ENCODE peak calls at places on chromosomes 11 and 22, in seven cellular contexts. N, Y, X, H, F, T and M are unnamed samples. For H3K4me1, the result is how much of the 10 kb centered on the place peaks cover.

GRCh38 chr22:22111267-22111751 is 128.7 kb upstream of the TOP3B start:
- DNase-seq in N (no peak), Y (no peak), X (no peak), H (no peak), F (no peak), T (no peak), M (no peak)

GRCh38 chr11:64112771-64113461 is 53.0 kb downstream of the MACROD1 start:
- DNase-seq in N (no peak), Y (no peak), X (no peak), H (no peak), F (no peak), T (no peak), M (no peak)

GRCh38 chr22:42313804-42314581 is 43.5 kb upstream of the TCF20 start:
- DNase-seq in N (no peak), Y (no peak), X (peak), H (no peak), F (no peak), T (peak), M (peak)

GRCh38 chr22:30178180-30179126 is 68.1 kb downstream of the LIF start:
- DNase-seq in N (no peak), Y (no peak), X (no peak), H (no peak), F (no peak), T (no peak), M (no peak)

GRCh38 chr11:10844364-10844763 is 13.5 kb downstream of the ZBED5 start:
- DNase-seq in N (no peak), Y (no peak), X (no peak), H (no peak), F (no peak), T (no peak), M (no peak)

GRCh38 chr22:48662476-48663150 is 1165.1 kb downstream of the BRD1 start:
- DNase-seq in N (no peak), Y (no peak), X (no peak), H (no peak), F (no peak), T (no peak), M (no peak)

GRCh38 chr11:131186629-131187075 is 183.8 kb upstream of the NTM start:
- DNase-seq in N (no peak), Y (no peak), X (peak), H (no peak), F (no peak), T (peak), M (no peak)

GRCh38 chr11:211295-211694 is 3.8 kb downstream of the RIC8A start:
- DNase-seq in N (no peak), Y (peak), X (no peak), H (no peak), F (no peak), T (no peak), M (no peak)

GRCh38 chr22:40633036-40633435 is 3.5 kb downstream of the MRTFA start:
- DNase-seq in N (no peak), Y (no peak), X (no peak), H (no peak), F (no peak), T (no peak), M (no peak)

GRCh38 chr11:26621147-26621546 is 49.1 kb upstream of the MUC15 start:
- DNase-seq in N (no peak), Y (no peak), X (no peak), H (no peak), F (no peak), T (no peak), M (no peak)

GRCh38 chr22:49906071-49906798 is 12.0 kb downstream of the ALG12 start:
- DNase-seq in N (no peak), Y (no peak), X (no peak), H (no peak), F (no peak), T (no peak), M (no peak)

GRCh38 chr11:45847908-45848316 is 637 bp downstream of the CRY2 start:
- DNase-seq in N (peak), Y (peak), X (no peak), H (peak), F (peak), T (peak), M (peak)

GRCh38 chr22:36323855-36324331 is 63.9 kb downstream of the MYH9 start:
- DNase-seq in N (no peak), Y (peak), X (no peak), H (no peak), F (no peak), T (no peak), M (no peak)
- H3K4me1 ChIP-seq in N (under half), Y (half or more), X (under half), H (half or more), F (under half), T (under half), M (half or more)

GRCh38 chr11:60947666-60948065 is 4.3 kb downstream of the SLC15A3 start:
- DNase-seq in N (no peak), Y (no peak), X (no peak), H (no peak), F (no peak), T (no peak), M (no peak)
- H3K4me3 ChIP-seq in N (no peak), Y (no peak), X (no peak), H (no peak), F (no peak), T (no peak), M (no peak)

DNA sequence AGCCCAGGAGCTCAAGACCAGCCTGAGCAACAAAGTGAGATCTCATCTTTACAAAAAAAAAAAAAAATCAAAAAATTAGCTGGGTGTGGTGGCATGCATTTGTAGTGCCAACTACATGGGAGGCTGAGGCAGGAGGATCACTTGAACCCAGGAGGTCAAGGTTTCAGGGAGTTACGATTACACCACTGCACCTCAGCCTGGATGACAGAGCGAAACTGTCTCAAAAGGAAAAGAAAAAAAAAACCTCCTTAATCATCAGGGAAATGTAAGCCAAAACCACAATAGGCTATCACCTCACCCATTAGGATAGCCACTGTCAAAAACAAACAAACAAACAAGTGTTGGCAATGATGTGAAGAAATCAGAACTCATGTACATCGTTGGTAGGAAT is 13.4 kb downstream of the DGCR2 start:
- DNase-seq in N (no peak), Y (no peak), X (no peak), H (no peak), F (no peak), T (no peak), M (no peak)
- H3K4me1 ChIP-seq in N (half or more), Y (under half), X (under half), H (half or more), F (under half), T (under half), M (under half)

DNA sequence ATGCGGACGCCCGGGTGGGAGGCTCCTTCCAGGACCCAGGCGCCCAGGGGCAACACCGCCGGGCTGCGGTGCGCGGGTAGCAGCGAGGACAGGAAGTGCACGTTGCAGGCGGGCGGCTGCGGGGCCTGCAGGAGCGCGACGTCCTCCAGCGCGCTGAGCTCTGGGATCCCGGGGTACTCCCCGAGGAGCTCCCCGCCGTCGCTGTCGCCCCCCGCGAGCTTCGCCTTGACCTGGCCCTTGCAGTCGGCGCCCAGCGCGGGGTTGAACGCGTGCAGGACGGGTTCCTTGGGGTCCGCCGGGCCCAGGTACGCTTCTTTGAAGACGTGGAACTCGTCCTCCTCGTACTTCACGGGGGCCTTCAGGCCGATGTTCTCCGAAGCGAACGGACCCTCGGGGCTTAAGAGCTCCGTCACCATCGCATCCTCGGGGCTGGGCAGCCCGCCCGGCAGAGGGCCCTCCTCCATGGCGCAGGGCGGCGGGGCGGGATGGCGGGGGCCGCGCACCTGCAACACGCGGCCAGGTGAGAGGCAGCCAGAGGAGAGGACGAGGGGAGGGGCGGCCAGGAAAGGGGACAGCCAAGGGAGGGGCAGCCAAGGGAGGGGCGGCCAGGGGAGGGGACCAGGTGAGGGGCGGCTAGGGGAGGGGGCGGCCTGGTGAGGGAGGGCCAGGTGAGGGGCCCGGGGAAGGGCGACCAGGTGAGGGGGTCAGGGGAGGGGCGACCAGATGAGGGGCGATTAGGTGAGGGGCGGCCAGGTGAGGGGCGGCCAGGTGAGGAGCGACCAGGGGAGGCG is 928 bp downstream of the TESMIN start:
- DNase-seq in N (no peak), Y (no peak), X (peak), H (peak), F (no peak), T (no peak), M (peak)
- H3K4me3 ChIP-seq in N (no peak), Y (peak), X (peak), H (no peak), F (no peak), T (no peak), M (peak)

DNA sequence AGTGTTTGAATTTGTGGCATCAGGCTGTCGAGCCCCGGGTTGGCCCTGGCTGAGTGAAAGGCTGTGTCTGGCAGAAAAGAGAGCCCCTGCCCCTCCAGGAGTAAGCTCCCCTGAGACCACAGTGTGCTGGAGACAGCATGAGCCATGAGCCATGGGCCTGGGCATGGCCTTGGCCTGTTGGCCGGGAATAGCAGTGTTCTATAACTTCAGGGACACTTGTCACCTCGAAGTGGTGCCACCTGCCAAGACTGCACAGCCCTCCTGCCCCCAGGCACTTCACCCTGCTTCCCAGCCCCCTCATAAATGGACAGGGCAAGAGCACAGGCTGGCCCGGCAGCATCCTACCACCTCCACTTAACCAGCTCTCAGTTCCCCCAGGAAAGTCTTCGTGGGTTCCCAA is 20.7 kb upstream of the SUSD2 start:
- DNase-seq in N (no peak), Y (no peak), X (no peak), H (no peak), F (no peak), T (no peak), M (no peak)
- H3K4me1 ChIP-seq in N (under half), Y (half or more), X (under half), H (half or more), F (under half), T (under half), M (under half)

GRCh38 chr11:119049081-119049480 is 7.9 kb downstream of the HYOU1 start:
- DNase-seq in N (no peak), Y (no peak), X (no peak), H (no peak), F (no peak), T (no peak), M (no peak)

GRCh38 chr11:119047205-119047604 is 9.8 kb downstream of the HYOU1 start:
- DNase-seq in N (no peak), Y (no peak), X (no peak), H (no peak), F (no peak), T (no peak), M (no peak)

GRCh38 chr11:119051440-119052162 is 5.4 kb downstream of the HYOU1 start:
- DNase-seq in N (no peak), Y (no peak), X (no peak), H (no peak), F (no peak), T (no peak), M (no peak)

GRCh38 chr11:119046489-119046888 is 10.5 kb downstream of the HYOU1 start:
- DNase-seq in N (no peak), Y (no peak), X (no peak), H (no peak), F (no peak), T (no peak), M (no peak)

GRCh38 chr11:119048644-119049043 is 8.4 kb downstream of the HYOU1 start:
- DNase-seq in N (no peak), Y (no peak), X (no peak), H (no peak), F (no peak), T (no peak), M (no peak)
- H3K4me3 ChIP-seq in N (no peak), Y (no peak), X (no peak), H (no peak), F (no peak), T (no peak), M (no peak)

GRCh38 chr11:68903288-68903630 is 373 bp downstream of the MRPL21 start:
- DNase-seq in N (no peak), Y (no peak), X (no peak), H (no peak), F (no peak), T (no peak), M (no peak)

GRCh38 chr11:68903631-68904457 is at the start of the genes IGHMBP2 and MRPL21:
- DNase-seq in N (peak), Y (peak), X (peak), H (peak), F (peak), T (peak), M (peak)

GRCh38 chr11:68904458-68904847 is 762 bp downstream of the IGHMBP2 start:
- DNase-seq in N (no peak), Y (no peak), X (no peak), H (no peak), F (peak), T (peak), M (peak)

GRCh38 chr11:68908273-68908672 is 4.6 kb downstream of the IGHMBP2 start:
- DNase-seq in N (no peak), Y (no peak), X (no peak), H (no peak), F (no peak), T (no peak), M (no peak)

DNA sequence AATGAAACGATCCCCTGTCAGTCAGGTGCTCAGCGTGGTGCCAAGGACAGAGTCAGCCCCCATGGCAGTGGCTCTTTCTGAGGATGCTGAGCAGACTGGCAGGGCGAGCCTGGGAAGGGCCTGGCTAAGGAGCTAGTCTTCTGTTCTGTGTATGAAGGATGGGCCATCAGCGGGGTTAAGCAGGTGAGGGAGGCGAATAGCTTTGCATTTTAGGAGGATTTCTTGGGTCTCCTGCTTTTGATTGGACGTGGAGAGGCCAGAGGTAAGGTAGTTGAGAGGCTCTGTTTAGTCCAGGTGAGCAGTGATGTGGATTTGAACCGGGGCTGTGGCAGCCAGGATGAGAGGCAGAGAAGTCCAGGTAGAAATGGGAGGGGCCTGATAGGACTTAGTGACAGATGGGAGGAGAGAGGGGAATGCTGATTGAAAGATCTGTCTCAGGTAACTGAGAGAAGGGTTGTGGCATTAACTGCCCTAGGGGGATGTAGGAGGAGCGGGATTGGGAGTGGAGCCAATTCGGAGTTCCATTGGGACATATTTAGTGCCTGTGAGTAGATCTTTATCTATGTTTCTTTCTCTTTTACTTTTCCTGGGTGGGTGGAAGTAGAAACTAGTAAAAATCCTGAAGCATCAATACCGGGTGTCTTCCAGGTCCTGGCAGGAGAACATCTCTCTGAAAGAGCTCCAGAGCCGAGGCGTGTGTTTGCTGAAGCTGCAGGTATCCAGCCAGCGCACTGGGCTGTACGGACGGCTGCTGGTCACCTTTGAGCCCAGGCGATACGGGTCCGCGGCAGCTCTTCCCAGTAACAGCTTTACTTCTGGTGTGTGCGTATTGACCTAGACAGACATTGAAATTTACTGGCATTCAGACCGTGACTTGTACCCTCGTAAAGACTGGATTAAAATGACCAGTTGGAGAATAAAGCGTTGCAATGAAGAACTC is 2.0 kb downstream of the IGHMBP2 start:
- DNase-seq in N (no peak), Y (no peak), X (no peak), H (no peak), F (no peak), T (no peak), M (no peak)
- H3K4me1 ChIP-seq in N (under half), Y (under half), X (under half), H (under half), F (under half), T (under half), M (under half)

DNA sequence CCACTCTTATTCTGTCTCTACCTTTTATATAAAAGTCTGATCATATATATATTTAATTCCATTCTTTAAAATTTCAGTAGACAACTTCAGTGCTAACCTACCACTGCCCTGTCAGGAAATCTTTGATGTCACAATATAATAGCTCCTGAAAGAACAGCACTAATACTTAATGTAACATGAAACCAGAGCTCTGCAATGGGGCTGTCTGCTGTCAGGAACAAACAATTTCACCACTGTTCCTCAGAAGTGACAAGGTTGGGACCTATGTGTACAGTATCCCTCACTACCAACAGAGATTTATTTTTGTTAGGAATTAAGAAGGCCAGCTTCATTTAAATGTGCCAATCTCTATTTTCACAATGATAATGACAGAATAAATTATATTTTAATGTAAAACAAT is 165.5 kb upstream of the C11orf58 start:
- DNase-seq in N (no peak), Y (no peak), X (no peak), H (no peak), F (no peak), T (no peak), M (no peak)
- H3K4me3 ChIP-seq in N (no peak), Y (no peak), X (no peak), H (no peak), F (no peak), T (no peak), M (no peak)